ENCODE peak calls at places on chromosome 1, in six cellular contexts. Q is HT-29; I is CD8-positive, alpha-beta T cell; U is DMS53; A is occipital lobe; M is AG09309. H is an unnamed sample.

GRCh38 chr1:198833706-198834497 is 195.1 kb downstream of the PTPRC start:
- DNase-seq in M (no peak), A (no peak), Q (no peak), I (no peak), U (no peak), H (no peak)

GRCh38 chr1:203039609-203040517 is 13.6 kb downstream of the PPFIA4 start:
- DNase-seq in I (no peak), M (no peak), U (peak; percentile 73), Q (peak; percentile 26), A (no peak), H (peak; percentile 89)

GRCh38 chr1:204254031-204254661 is 40.4 kb upstream of the GOLT1A start:
- DNase-seq in M (peak; percentile 68), I (no peak), A (no peak), Q (no peak), U (no peak), H (no peak)

GRCh38 chr1:21523297-21523813 is 14.1 kb downstream of the ALPL start:
- DNase-seq in U (no peak), A (no peak), Q (no peak), M (no peak), I (no peak), H (no peak)

GRCh38 chr1:231421616-231421970 is 494 bp downstream of the EGLN1 start:
- DNase-seq in A (peak; percentile 51), M (no peak), U (peak; percentile 80), I (peak; percentile 47), Q (no peak), H (peak; percentile 71)

GRCh38 chr1:55250399-55251075 is 35.4 kb upstream of the USP24 start:
- DNase-seq in A (no peak), I (no peak), M (no peak), U (no peak), Q (no peak), H (no peak)

GRCh38 chr1:7406641-7407546 is 364.2 kb upstream of the VAMP3 start:
- DNase-seq in U (no peak), M (no peak), Q (no peak), A (no peak), I (no peak), H (no peak)

GRCh38 chr1:233229291-233229690 is 66.2 kb downstream of the PCNX2 start:
- DNase-seq in U (no peak), A (no peak), M (peak; percentile 11), I (no peak), Q (no peak), H (no peak)

GRCh38 chr1:44811714-44812151 is 3.4 kb downstream of the BTBD19 start:
- DNase-seq in A (no peak), U (no peak), Q (no peak), I (no peak), M (peak; percentile 75), H (no peak)

GRCh38 chr1:37892151-37893047 is 33.0 kb upstream of the MTF1 start:
- DNase-seq in Q (no peak), A (no peak), I (no peak), U (no peak), M (peak; percentile 40), H (no peak)

GRCh38 chr1:41664861-41665640 is 180.6 kb upstream of the EDN2 start:
- DNase-seq in I (no peak), Q (no peak), A (no peak), M (peak; percentile 14), U (peak; percentile 41), H (no peak)

GRCh38 chr1:32538887-32539583 is at the start of gene ZBTB8A:
- DNase-seq in Q (peak; percentile 60), A (peak; percentile 21), I (peak; percentile 5), M (no peak), U (peak; percentile 68), H (peak; percentile 73)

GRCh38 chr1:58881471-58881994 is 97.7 kb upstream of the JUN start:
- DNase-seq in U (peak; percentile 72), M (no peak), A (no peak), I (no peak), Q (peak; percentile 77), H (no peak)

GRCh38 chr1:55141295-55141893 is 73.8 kb downstream of the USP24 start:
- DNase-seq in Q (no peak), A (no peak), U (no peak), I (no peak), M (no peak), H (no peak)

GRCh38 chr1:185144233-185144632 is 12.5 kb downstream of the TRMT1L start:
- DNase-seq in I (no peak), U (no peak), A (no peak), M (no peak), Q (no peak), H (no peak)

GRCh38 chr1:43766818-43767525 is 59.6 kb downstream of the ST3GAL3 start:
- DNase-seq in I (no peak), M (no peak), A (no peak), Q (no peak), U (no peak), H (peak; percentile 58)

GRCh38 chr1:159921700-159922498 is 3.4 kb downstream of the TAGLN2 start:
- DNase-seq in M (no peak), I (peak; percentile 49), Q (peak; percentile 8), U (no peak), A (no peak), H (no peak)

GRCh38 chr1:2478100-2478499 is 2.0 kb downstream of the PLCH2 start:
- DNase-seq in U (peak; percentile 59), M (no peak), I (no peak), Q (no peak), A (no peak), H (no peak)

GRCh38 chr1:94463056-94463764 is 45.0 kb downstream of the ABCD3 start:
- DNase-seq in M (no peak), A (no peak), U (peak; percentile 19), Q (peak; percentile 10), I (no peak), H (no peak)

GRCh38 chr1:92754000-92754787 is 30.7 kb downstream of the EVI5 start:
- DNase-seq in A (no peak), I (no peak), Q (no peak), M (peak; percentile 73), U (no peak), H (no peak)

GRCh38 chr1:156964431-156964830 is 44.0 kb downstream of the LRRC71 start:
- DNase-seq in Q (no peak), M (no peak), I (no peak), U (no peak), A (no peak), H (no peak)

GRCh38 chr1:55848906-55849305 is 633.7 kb upstream of the USP24 start:
- DNase-seq in U (peak; percentile 43), I (no peak), M (no peak), Q (no peak), A (no peak), H (no peak)

GRCh38 chr1:62724430-62724829 is 36.2 kb upstream of the DOCK7 start:
- DNase-seq in M (no peak), U (no peak), I (no peak), Q (no peak), A (no peak), H (no peak)

GRCh38 chr1:67733741-67734690 is 49.0 kb downstream of the GADD45A start:
- DNase-seq in I (no peak), U (no peak), M (no peak), A (no peak), Q (no peak), H (peak; percentile 43)

GRCh38 chr1:101308935-101309333 is 72.1 kb downstream of the S1PR1 start:
- DNase-seq in Q (no peak), I (peak; percentile 29), M (no peak), U (peak; percentile 74), A (no peak), H (no peak)

GRCh38 chr1:67441183-67441582 is 11.0 kb upstream of the SERBP1 start:
- DNase-seq in Q (peak; percentile 24), A (no peak), M (no peak), I (peak; percentile 20), U (peak; percentile 56), H (no peak)

GRCh38 chr1:209103135-209103534 is 480.4 kb upstream of the CAMK1G start:
- DNase-seq in I (no peak), Q (no peak), U (no peak), M (no peak), A (no peak), H (no peak)

GRCh38 chr1:207049974-207050391 is 1.0 kb downstream of the YOD1 start:
- DNase-seq in M (no peak), A (no peak), I (peak; percentile 55), Q (peak; percentile 84), U (peak; percentile 84), H (no peak)

GRCh38 chr1:201310251-201310985 is 27.1 kb downstream of the PKP1 start:
- DNase-seq in Q (no peak), A (no peak), U (no peak), I (no peak), M (no peak), H (no peak)

GRCh38 chr1:232878141-232878540 is 72.3 kb upstream of the NTPCR start:
- DNase-seq in Q (no peak), M (no peak), U (no peak), I (no peak), A (no peak), H (no peak)

GRCh38 chr1:22553104-22553880 is 10.0 kb upstream of the EPHA8 start:
- DNase-seq in U (no peak), M (no peak), A (no peak), I (no peak), Q (no peak), H (no peak)

GRCh38 chr1:152018537-152018936 is 18.3 kb downstream of the S100A11 start:
- DNase-seq in I (peak; percentile 9), M (no peak), U (peak; percentile 38), Q (no peak), A (no peak), H (no peak)

H was measured in H1.